ENCODE peak calls at places on chromosomes 12 and 14, in seven cellular contexts. Z is T-cell, X is H4, B is progenitor cell of endocrine pancreas, U is NCI-H446 treated with DMSO at 0.1 percent for 48 hours, D is non-pigmented ciliary epithelial cell, A is LHCN-M2. J is an unnamed sample.
A peak's percentile ranks its signal among the peaks of the same experiment; 100 is the strongest.

GRCh38 chr12:107207931-107208515 is 114.7 kb upstream of the CRY1 start:
- DNase-seq in Z (no peak), A (no peak), U (no peak), B (no peak), D (no peak), X (no peak), J (no peak)

GRCh38 chr12:122937622-122938091 is 28.6 kb downstream of the ABCB9 start:
- DNase-seq in X (peak; percentile 67), B (no peak), U (no peak), A (peak; percentile 14), D (no peak), Z (no peak), J (no peak)

GRCh38 chr12:82176016-82176415 is 182.2 kb downstream of the CCDC59 start:
- DNase-seq in Z (no peak), U (no peak), X (peak; percentile 20), A (no peak), D (no peak), B (no peak), J (no peak)

GRCh38 chr12:82225871-82226270 is 132.3 kb downstream of the CCDC59 start:
- DNase-seq in D (no peak), B (no peak), U (no peak), A (no peak), X (no peak), Z (no peak), J (no peak)

GRCh38 chr14:54567634-54568561 is 970 bp downstream of the SAMD4A start:
- DNase-seq in B (peak; percentile 41), D (no peak), Z (peak; percentile 24), U (no peak), A (peak; percentile 56), X (no peak), J (no peak)

GRCh38 chr12:108838194-108839010 is 19.0 kb downstream of the SSH1 start:
- DNase-seq in Z (peak; percentile 38), U (peak; percentile 57), D (peak; percentile 100), B (no peak), X (peak; percentile 100), A (peak; percentile 100), J (peak; percentile 100)

GRCh38 chr12:13534645-13535398 is 338.3 kb downstream of the EMP1 start:
- DNase-seq in A (peak; percentile 52), D (peak; percentile 1), B (peak; percentile 96), U (peak; percentile 9), Z (no peak), X (peak; percentile 32), J (no peak)

GRCh38 chr12:23049180-23049579 is 424.2 kb downstream of the ETNK1 start:
- DNase-seq in U (no peak), Z (no peak), B (no peak), X (peak; percentile 68), A (peak; percentile 12), D (no peak), J (no peak)

GRCh38 chr14:102942069-102942468 is 19.6 kb downstream of the AMN start:
- DNase-seq in A (no peak), U (no peak), D (no peak), Z (no peak), B (no peak), X (no peak), J (no peak)

GRCh38 chr12:30970559-30971202 is 44.1 kb downstream of the TSPAN11 start:
- DNase-seq in Z (no peak), U (peak; percentile 2), D (no peak), B (no peak), A (no peak), X (no peak), J (no peak)

GRCh38 chr12:42030588-42030987 is 114.1 kb downstream of the GXYLT1 start:
- DNase-seq in B (no peak), D (no peak), A (no peak), U (no peak), Z (no peak), X (no peak), J (no peak)

GRCh38 chr14:60777856-60778578 is 43.5 kb downstream of the MNAT1 start:
- DNase-seq in U (no peak), A (peak; percentile 88), Z (no peak), X (no peak), D (peak; percentile 76), B (no peak), J (peak; percentile 49)

GRCh38 chr12:58621126-58621525 is 299.2 kb downstream of the LRIG3 start:
- DNase-seq in B (no peak), U (no peak), A (no peak), Z (no peak), D (no peak), X (no peak), J (no peak)

GRCh38 chr12:13183621-13184020 is 12.9 kb upstream of the EMP1 start:
- DNase-seq in A (no peak), D (no peak), Z (no peak), B (no peak), X (no peak), U (no peak), J (no peak)

GRCh38 chr12:728781-729180 is 23.6 kb upstream of the WNK1 start:
- DNase-seq in D (no peak), A (peak; percentile 42), Z (peak; percentile 56), X (no peak), U (peak; percentile 43), B (no peak), J (no peak)

GRCh38 chr14:104435147-104436046 is 144.2 kb upstream of the C14orf180 start:
- DNase-seq in D (no peak), X (no peak), Z (no peak), U (no peak), A (no peak), B (no peak), J (no peak)

GRCh38 chr12:93183940-93184663 is 193.6 kb upstream of the NUDT4 start:
- DNase-seq in D (no peak), Z (no peak), U (no peak), X (no peak), A (no peak), B (no peak), J (no peak)

GRCh38 chr14:95533391-95533821 is 1.4 kb upstream of the GLRX5 start:
- DNase-seq in X (no peak), A (peak; percentile 76), U (peak; percentile 32), B (no peak), D (no peak), Z (no peak), J (no peak)

GRCh38 chr14:84228702-84229101 is 1301.2 kb upstream of the FLRT2 start:
- DNase-seq in U (no peak), B (no peak), A (peak; percentile 35), Z (no peak), D (no peak), X (no peak), J (no peak)

GRCh38 chr12:12017798-12018197 is 52.9 kb upstream of the BCL2L14 start:
- DNase-seq in D (no peak), Z (no peak), A (no peak), U (no peak), B (no peak), X (no peak), J (no peak)

GRCh38 chr14:105660816-105661531 is 134.6 kb downstream of the TMEM121 start:
- DNase-seq in A (no peak), U (no peak), B (no peak), D (no peak), Z (no peak), X (no peak), J (no peak)

GRCh38 chr12:58566599-58566998 is 353.7 kb downstream of the LRIG3 start:
- DNase-seq in B (no peak), A (peak; percentile 91), Z (no peak), U (no peak), D (peak; percentile 77), X (peak; percentile 76), J (no peak)

GRCh38 chr12:45973526-45973925 is 16.8 kb downstream of the SCAF11 start:
- DNase-seq in Z (no peak), X (no peak), D (no peak), B (no peak), A (no peak), U (no peak), J (no peak)

GRCh38 chr14:35234007-35234406 is 58.2 kb upstream of the PSMA6 start:
- DNase-seq in B (no peak), Z (no peak), D (peak; percentile 26), X (no peak), A (no peak), U (no peak), J (no peak)

GRCh38 chr14:50501642-50502041 is 30.7 kb downstream of the MAP4K5 start:
- DNase-seq in X (no peak), A (peak; percentile 89), Z (no peak), B (no peak), D (peak; percentile 67), U (no peak), J (peak; percentile 69)

GRCh38 chr14:101862177-101862576 is 100.7 kb downstream of the PPP2R5C start:
- DNase-seq in X (no peak), U (no peak), B (no peak), D (no peak), Z (no peak), A (peak; percentile 18), J (no peak)

GRCh38 chr12:30098677-30099076 is 314.9 kb upstream of the TMTC1 start:
- DNase-seq in X (no peak), D (no peak), U (no peak), A (no peak), Z (no peak), B (no peak), J (no peak)

GRCh38 chr12:6698352-6699046 is 2.1 kb downstream of the PIANP start:
- DNase-seq in B (no peak), Z (no peak), D (no peak), U (no peak), X (no peak), A (no peak), J (no peak)

GRCh38 chr12:122096591-122097149 is 18.1 kb downstream of the MLXIP start:
- DNase-seq in B (no peak), Z (no peak), X (no peak), A (peak; percentile 94), D (no peak), U (no peak), J (no peak)

GRCh38 chr14:103115845-103116572 is 7.3 kb upstream of the TNFAIP2 start:
- DNase-seq in Z (no peak), B (no peak), X (no peak), U (no peak), D (no peak), A (no peak), J (no peak)

GRCh38 chr14:65356327-65356836 is 56.1 kb upstream of the FUT8 start:
- DNase-seq in U (no peak), Z (no peak), X (peak; percentile 69), D (peak; percentile 53), A (peak; percentile 87), B (no peak), J (peak; percentile 94)

J was measured in kidney epithelial cell.